ENCODE peak calls at places on chromosome 6, in ten cellular contexts. N is endodermal cell; M is heart left ventricle; A is Panc1; C is CD4-positive, alpha-beta memory T cell; L is A549; F is cardiac fibroblast; G is astrocyte of the spinal cord; S is mesenchymal stem cell; H is WERI-Rb-1. T is an unnamed sample.

GRCh38 chr6:110951008-110951407 is 7.5 kb upstream of the GTF3C6 start:
- DNase-seq in F (no peak), A (no peak), C (no peak), G (no peak), N (no peak), L (no peak), H (no peak), S (no peak), M (no peak), T (no peak)

GRCh38 chr6:149213829-149214228 is 103.7 kb upstream of the TAB2 start:
- DNase-seq in N (no peak), C (no peak), H (no peak), L (no peak), G (no peak), F (peak; percentile 24), A (no peak), M (no peak), S (peak; percentile 69), T (no peak)

GRCh38 chr6:133093957-133094356 is 147.2 kb upstream of the EYA4 start:
- DNase-seq in M (no peak), H (no peak), F (no peak), G (no peak), S (no peak), N (no peak), C (no peak), L (no peak), A (no peak), T (no peak)

GRCh38 chr6:77620290-77620882 is 32.5 kb upstream of the MEI4 start:
- DNase-seq in F (no peak), N (peak; percentile 76), L (peak; percentile 0), A (no peak), G (peak; percentile 7), H (peak; percentile 47), M (no peak), C (no peak), S (peak; percentile 7), T (peak; percentile 48)

GRCh38 chr6:86122086-86122485 is 479.4 kb upstream of the SYNCRIP start:
- DNase-seq in N (no peak), H (no peak), L (no peak), C (no peak), G (no peak), A (no peak), F (no peak), M (no peak), S (no peak), T (no peak)

GRCh38 chr6:13305256-13305650 is 23.1 kb downstream of the TBC1D7 start:
- DNase-seq in F (no peak), G (no peak), M (no peak), H (no peak), L (no peak), N (no peak), S (no peak), A (no peak), C (no peak), T (no peak)

GRCh38 chr6:38997128-38997761 is 51.3 kb upstream of the GLP1R start:
- DNase-seq in L (peak; percentile 16), S (peak; percentile 11), A (no peak), N (peak; percentile 91), M (peak; percentile 24), F (peak; percentile 46), C (no peak), H (peak; percentile 86), G (peak; percentile 9), T (peak; percentile 75)

GRCh38 chr6:75458895-75459294 is 34.7 kb downstream of the FILIP1 start:
- DNase-seq in F (peak; percentile 86), C (no peak), M (peak; percentile 35), H (no peak), G (peak; percentile 14), L (peak; percentile 94), N (no peak), A (no peak), S (no peak), T (no peak)

GRCh38 chr6:9540534-9541126 is 874.2 kb downstream of the TFAP2A start:
- DNase-seq in L (peak; percentile 49), F (peak; percentile 81), H (peak; percentile 27), A (no peak), G (peak; percentile 65), M (no peak), C (no peak), N (no peak), S (peak; percentile 52), T (peak; percentile 40)

GRCh38 chr6:89792881-89793280 is 26.7 kb downstream of the MDN1 start:
- DNase-seq in S (peak; percentile 44), M (no peak), F (peak; percentile 35), C (peak; percentile 39), G (peak; percentile 34), N (peak; percentile 75), A (peak; percentile 13), H (peak; percentile 42), L (peak; percentile 53), T (peak; percentile 37)

GRCh38 chr6:1389791-1390070 is 355 bp downstream of the FOXF2 start:
- DNase-seq in S (no peak), F (no peak), A (no peak), L (no peak), M (no peak), C (no peak), H (no peak), N (no peak), G (no peak), T (peak; percentile 66)
- H3K4me3 ChIP-seq in S (no peak overlapping the region), F (no peak overlapping the region), A (no peak overlapping the region), L (peak overlapping the region; percentile 85), M (peak overlapping the region; percentile 42), C (no peak overlapping the region), H (no peak overlapping the region), N (no peak overlapping the region), G (peak overlapping the region; percentile 50), T (peak overlapping the region; percentile 46)

GRCh38 chr6:16851044-16851540 is 89.8 kb upstream of the ATXN1 start:
- DNase-seq in F (no peak), G (no peak), L (no peak), H (no peak), M (no peak), N (no peak), C (no peak), A (no peak), S (no peak), T (no peak)

GRCh38 chr6:16850332-16851022 is 89.2 kb upstream of the ATXN1 start:
- DNase-seq in S (no peak), F (no peak), H (no peak), G (no peak), C (no peak), A (no peak), L (no peak), N (no peak), M (no peak), T (no peak)

GRCh38 chr6:16851758-16852157 is 90.5 kb upstream of the ATXN1 start:
- DNase-seq in S (no peak), H (no peak), L (no peak), C (no peak), F (no peak), N (no peak), A (no peak), G (no peak), M (no peak), T (no peak)

GRCh38 chr6:16846399-16846778 is 85.1 kb upstream of the ATXN1 start:
- DNase-seq in F (no peak), G (no peak), A (no peak), C (no peak), H (no peak), S (no peak), M (no peak), N (no peak), L (no peak), T (no peak)

GRCh38 chr6:16849280-16850210 is 88.3 kb upstream of the ATXN1 start:
- DNase-seq in L (peak; percentile 9), S (peak; percentile 44), M (no peak), F (peak; percentile 51), A (peak; percentile 47), N (no peak), C (no peak), H (no peak), G (peak; percentile 88), T (no peak)
- H3K4me3 ChIP-seq in L (no peak overlapping the region), S (no peak overlapping the region), M (no peak overlapping the region), F (no peak overlapping the region), A (no peak overlapping the region), N (no peak overlapping the region), C (no peak overlapping the region), H (no peak overlapping the region), G (no peak overlapping the region), T (no peak overlapping the region)

GRCh38 chr6:41318648-41319565 is 16.5 kb upstream of the NCR2 start:
- DNase-seq in H (peak; percentile 95), G (peak; percentile 64), C (peak; percentile 76), M (peak; percentile 87), A (peak; percentile 57), L (peak; percentile 81), F (peak; percentile 80), N (peak; percentile 94), S (peak; percentile 81), T (peak; percentile 93)
- H3K4me3 ChIP-seq in H (peak overlapping the region; percentile 9), G (peak overlapping the region; percentile 19), C (peak overlapping the region; percentile 8), M (peak overlapping the region; percentile 21), A (peak overlapping the region; percentile 44), L (peak overlapping the region; percentile 33), F (peak overlapping the region; percentile 41), N (peak overlapping the region; percentile 55), S (no peak overlapping the region), T (peak overlapping the region; percentile 39)

GRCh38 chr6:106167105-106167814 is 81.1 kb downstream of the PRDM1 start:
- DNase-seq in M (no peak), C (no peak), G (no peak), N (peak; percentile 41), L (no peak), F (no peak), A (no peak), S (no peak), H (no peak), T (peak; percentile 68)
- H3K4me3 ChIP-seq in M (no peak overlapping the region), C (no peak overlapping the region), G (no peak overlapping the region), N (no peak overlapping the region), L (no peak overlapping the region), F (no peak overlapping the region), A (no peak overlapping the region), S (no peak overlapping the region), H (no peak overlapping the region), T (peak overlapping the region; percentile 15)

T was measured in neural progenitor cell.